ENCODE peak calls at places on chromosomes 7 and 10, in four cellular contexts. One of them, this sample, is unnamed.

GRCh38 chr7:34320926-34321609 is 336.9 kb upstream of the NPSR1 start:
- DNase-seq in K562: peak
- DNase-seq in HepG2: peak
- DNase-seq in GM12878: peak
- DNase-seq in this sample: peak

GRCh38 chr7:93185303-93186027 is 37.3 kb upstream of the SAMD9L start:
- DNase-seq in K562: no peak
- DNase-seq in HepG2: no peak
- DNase-seq in GM12878: no peak
- DNase-seq in this sample: no peak

GRCh38 chr7:1681581-1681980 is 11.5 kb downstream of the ELFN1 start:
- DNase-seq in K562: no peak
- DNase-seq in HepG2: no peak
- DNase-seq in GM12878: no peak
- DNase-seq in this sample: no peak

GRCh38 chr10:114879541-114880158 is 58.1 kb downstream of the FHIP2A start:
- DNase-seq in K562: peak
- DNase-seq in HepG2: peak
- DNase-seq in GM12878: peak
- DNase-seq in this sample: peak

GRCh38 chr7:128672927-128673517 is 930 bp downstream of the GARIN1A start:
- DNase-seq in K562: peak
- DNase-seq in HepG2: no peak
- DNase-seq in GM12878: no peak
- DNase-seq in this sample: peak

GRCh38 chr7:27377988-27378387 is 135.4 kb downstream of the EVX1 start:
- DNase-seq in K562: no peak
- DNase-seq in HepG2: peak
- DNase-seq in GM12878: no peak
- DNase-seq in this sample: peak

GRCh38 chr10:113326160-113327111 is 226.4 kb upstream of the HABP2 start:
- DNase-seq in K562: peak
- DNase-seq in HepG2: peak
- DNase-seq in GM12878: peak
- DNase-seq in this sample: peak

GRCh38 chr7:1920266-1920681 is 250.2 kb downstream of the ELFN1 start:
- DNase-seq in K562: no peak
- DNase-seq in HepG2: no peak
- DNase-seq in GM12878: no peak
- DNase-seq in this sample: no peak

GRCh38 chr10:133210398-133211140 is 19.4 kb upstream of the UTF1 start:
- DNase-seq in K562: no peak
- DNase-seq in HepG2: no peak
- DNase-seq in GM12878: no peak
- DNase-seq in this sample: no peak

GRCh38 chr7:108442039-108442568 is 14.1 kb downstream of the NRCAM start:
- DNase-seq in K562: no peak
- DNase-seq in HepG2: no peak
- DNase-seq in GM12878: no peak
- DNase-seq in this sample: no peak

GRCh38 chr7:98978672-98979071 is 100.3 kb downstream of the TRRAP start:
- DNase-seq in K562: no peak
- DNase-seq in HepG2: no peak
- DNase-seq in GM12878: no peak
- DNase-seq in this sample: no peak

GRCh38 chr10:116041948-116042347 is 231.1 kb downstream of the GFRA1 start:
- DNase-seq in K562: no peak
- DNase-seq in HepG2: no peak
- DNase-seq in GM12878: no peak
- DNase-seq in this sample: no peak

GRCh38 chr7:13742126-13742525 is 247.3 kb downstream of the ETV1 start:
- DNase-seq in K562: peak
- DNase-seq in HepG2: no peak
- DNase-seq in GM12878: no peak
- DNase-seq in this sample: no peak

GRCh38 chr10:5684971-5685763 is 529 bp downstream of the TASOR2 start:
- DNase-seq in K562: peak
- DNase-seq in HepG2: peak
- DNase-seq in GM12878: peak
- DNase-seq in this sample: peak

GRCh38 chr10:127943336-127943910 is 36.5 kb downstream of the PTPRE start:
- DNase-seq in K562: no peak
- DNase-seq in HepG2: no peak
- DNase-seq in GM12878: no peak
- DNase-seq in this sample: no peak

GRCh38 chr7:101125989-101126650 is 784 bp upstream of the SERPINE1 start:
- DNase-seq in K562: no peak
- DNase-seq in HepG2: peak
- DNase-seq in GM12878: peak
- DNase-seq in this sample: no peak

GRCh38 chr7:77866370-77866769 is 67.8 kb downstream of the PHTF2 start:
- DNase-seq in K562: no peak
- DNase-seq in HepG2: no peak
- DNase-seq in GM12878: no peak
- DNase-seq in this sample: no peak

GRCh38 chr10:51860257-51860656 is 160.9 kb upstream of the CSTF2T start:
- DNase-seq in K562: no peak
- DNase-seq in HepG2: no peak
- DNase-seq in GM12878: no peak
- DNase-seq in this sample: no peak

GRCh38 chr10:1287493-1288480 is 231.6 kb downstream of the WDR37 start:
- DNase-seq in K562: no peak
- DNase-seq in HepG2: no peak
- DNase-seq in GM12878: no peak
- DNase-seq in this sample: no peak

DNA sequence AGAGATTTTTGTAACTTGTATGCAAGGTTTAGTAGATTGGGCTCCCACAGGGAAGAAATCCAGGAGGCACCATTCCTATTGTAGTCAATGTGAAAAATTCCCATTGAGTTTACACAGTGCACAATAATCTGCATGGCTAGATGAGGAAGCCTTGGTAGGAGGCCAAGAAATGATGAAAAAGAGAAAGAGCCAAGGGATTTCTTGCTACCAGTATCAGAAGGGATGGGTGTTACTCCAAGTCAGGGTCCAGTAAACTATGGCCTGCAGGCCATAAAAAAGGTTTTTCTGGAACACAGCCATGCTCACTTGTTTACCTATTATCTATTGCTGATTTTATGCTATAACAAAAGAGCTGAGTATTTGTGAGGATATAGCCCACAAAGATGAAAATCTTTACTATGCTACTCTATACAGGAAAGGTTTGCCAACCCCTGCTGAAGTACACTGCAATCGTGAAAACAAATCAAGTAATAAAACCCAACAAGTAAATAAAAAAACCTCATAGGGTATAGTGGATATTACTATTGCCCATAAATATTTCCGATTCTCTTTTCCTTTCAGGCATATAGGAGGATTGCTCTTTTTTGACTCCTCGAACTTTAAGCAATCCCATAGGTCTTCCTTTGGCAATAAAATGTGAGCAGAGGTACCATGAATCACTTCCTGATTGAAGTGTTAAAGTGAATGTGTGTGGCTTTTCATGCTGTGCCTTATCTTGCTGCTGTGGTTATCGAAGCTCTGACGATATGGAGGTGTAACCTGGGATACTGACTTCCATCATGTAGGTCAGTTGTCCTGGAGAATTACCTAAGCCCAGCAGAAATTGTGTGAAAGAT is 256.3 kb upstream of the MAGI2 start:
- DNase-seq in K562: no peak
- DNase-seq in HepG2: no peak
- DNase-seq in GM12878: no peak
- DNase-seq in this sample: no peak
- TF ChIP-seq SP1 in K562: no peak
- TF ChIP-seq SP1 in HepG2: no peak
- TF ChIP-seq SP1 in GM12878: no peak
- TF ChIP-seq SP1 in this sample: no peak

DNA sequence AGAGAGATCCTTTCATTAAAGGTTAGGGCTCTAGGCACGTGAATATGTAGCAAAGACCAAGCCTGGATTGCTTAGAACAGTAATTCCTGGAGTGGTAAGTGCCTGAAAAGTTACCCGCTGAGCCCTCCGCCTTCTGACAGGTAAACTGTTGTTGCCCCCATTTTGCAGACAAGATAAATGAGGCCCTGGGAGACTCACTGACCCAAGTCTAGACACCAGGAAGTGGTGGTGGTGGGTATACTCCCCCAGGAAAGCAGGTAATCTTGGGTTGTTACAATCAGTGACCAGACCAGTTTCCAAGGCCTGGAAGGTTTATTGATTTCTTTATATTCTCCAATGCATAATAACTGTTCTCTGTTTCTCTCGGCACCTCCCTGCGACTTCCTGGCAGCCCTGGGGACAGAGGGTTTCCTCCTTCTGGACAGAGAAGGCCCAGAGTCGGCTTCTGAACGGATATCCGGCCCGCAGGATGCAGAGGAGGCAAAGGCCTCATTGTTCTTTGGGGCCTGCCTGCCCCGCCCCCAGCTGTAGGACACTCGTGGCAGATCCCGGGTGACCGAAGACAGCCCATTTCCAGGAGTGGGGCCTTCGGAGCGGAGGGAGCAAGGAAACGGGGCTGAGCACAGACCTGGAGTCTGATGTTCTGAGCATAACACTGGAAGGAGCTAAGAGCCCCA is 1.3 kb upstream of the GRK5 start:
- DNase-seq in K562: peak
- DNase-seq in HepG2: peak
- DNase-seq in GM12878: no peak
- DNase-seq in this sample: peak
- TF ChIP-seq ESRRA in K562: no peak
- TF ChIP-seq ESRRA in HepG2: no peak
- TF ChIP-seq ESRRA in GM12878: no peak
- TF ChIP-seq ESRRA in this sample: no peak

GRCh38 chr7:135704698-135705097 is 23.3 kb downstream of the SLC13A4 start:
- DNase-seq in K562: no peak
- DNase-seq in HepG2: no peak
- DNase-seq in GM12878: no peak
- DNase-seq in this sample: no peak

GRCh38 chr7:135707570-135707966 is 20.4 kb downstream of the SLC13A4 start:
- DNase-seq in K562: no peak
- DNase-seq in HepG2: no peak
- DNase-seq in GM12878: no peak
- DNase-seq in this sample: no peak

GRCh38 chr7:135708041-135708440 is 19.9 kb downstream of the SLC13A4 start:
- DNase-seq in K562: peak
- DNase-seq in HepG2: no peak
- DNase-seq in GM12878: no peak
- DNase-seq in this sample: peak

GRCh38 chr7:135706038-135706742 is 21.8 kb downstream of the SLC13A4 start:
- DNase-seq in K562: no peak
- DNase-seq in HepG2: no peak
- DNase-seq in GM12878: no peak
- DNase-seq in this sample: no peak

GRCh38 chr7:135706858-135707569 is 21.0 kb downstream of the SLC13A4 start:
- DNase-seq in K562: no peak
- DNase-seq in HepG2: peak
- DNase-seq in GM12878: no peak
- DNase-seq in this sample: no peak
- TF ChIP-seq TCF7 in K562: no peak
- TF ChIP-seq TCF7 in HepG2: no peak
- TF ChIP-seq TCF7 in GM12878: no peak
- TF ChIP-seq TCF7 in this sample: no peak

GRCh38 chr7:90597879-90598278 is 1.8 kb downstream of the CDK14 start:
- DNase-seq in K562: no peak
- DNase-seq in HepG2: no peak
- DNase-seq in GM12878: no peak
- DNase-seq in this sample: no peak
- TF ChIP-seq SP1 in K562: no peak
- TF ChIP-seq SP1 in HepG2: no peak
- TF ChIP-seq SP1 in GM12878: no peak
- TF ChIP-seq SP1 in this sample: no peak

DNA sequence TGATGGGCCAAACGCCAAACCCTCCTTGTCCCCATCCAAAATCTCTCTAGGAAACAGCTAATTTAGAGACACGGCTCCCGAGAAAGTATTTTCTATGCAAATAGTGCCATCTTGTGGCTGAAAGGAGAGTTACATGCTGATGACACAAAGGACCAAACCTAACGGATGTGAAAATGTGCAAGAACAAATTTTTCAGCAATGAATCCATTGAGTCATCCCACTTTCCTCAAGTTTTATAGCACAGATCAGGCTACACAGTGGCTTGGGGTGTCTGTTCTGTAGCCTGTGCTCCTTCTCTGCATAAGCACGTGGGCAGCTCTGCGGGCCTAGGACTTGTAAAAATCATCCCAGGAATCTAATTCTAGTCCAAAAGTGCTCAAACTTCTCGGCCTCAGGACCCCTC is 154.8 kb upstream of the PRR15 start:
- DNase-seq in K562: peak
- DNase-seq in HepG2: peak
- DNase-seq in GM12878: peak
- DNase-seq in this sample: peak
- TF ChIP-seq ESRRA in K562: no peak
- TF ChIP-seq ESRRA in HepG2: no peak
- TF ChIP-seq ESRRA in GM12878: no peak
- TF ChIP-seq ESRRA in this sample: no peak

DNA sequence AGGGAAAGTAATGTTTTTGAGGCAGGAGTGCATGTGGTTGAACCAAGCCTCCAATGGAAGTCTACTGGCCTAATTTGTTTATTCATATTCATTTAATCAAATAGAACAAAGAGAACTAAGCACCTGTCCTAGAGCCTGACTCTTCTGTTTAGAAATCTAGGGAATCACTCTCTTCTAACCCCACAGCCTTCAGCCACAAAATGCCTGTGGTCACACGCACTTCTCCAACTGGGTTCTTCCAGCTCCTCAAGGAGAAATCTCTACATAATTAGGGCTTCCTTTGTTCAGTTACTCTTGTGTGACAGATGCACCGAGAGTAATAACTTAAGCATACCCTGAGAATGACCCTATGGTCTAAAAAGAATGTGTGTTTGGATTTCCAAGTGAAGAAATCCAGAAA is 133.7 kb upstream of the NAMPT start:
- DNase-seq in K562: no peak
- DNase-seq in HepG2: no peak
- DNase-seq in GM12878: no peak
- DNase-seq in this sample: no peak
- TF ChIP-seq TCF7 in K562: no peak
- TF ChIP-seq TCF7 in HepG2: no peak
- TF ChIP-seq TCF7 in GM12878: no peak
- TF ChIP-seq TCF7 in this sample: no peak

This sample was measured in WTC11.